ENCODE peak calls at places on chromosomes 2 and 18, in nine cellular contexts. L is hepatocyte; Q is astrocyte; T is caudate nucleus; V is activated CD8-positive, alpha-beta T cell treated with anti-CD3 and anti-CD28 coated beads, Interleukin-2, amount 10 ng/mL, durations not matched to agents 7 days and 5 days; Z is BE2C; A is amygdala; I is non-pigmented ciliary epithelial cell; R is MCF 10A. Y is an unnamed sample.

GRCh38 chr18:3248670-3249359 is 1.2 kb downstream of the MYL12A start:
- DNase-seq in L (peak; percentile 62), Q (peak; percentile 52), T (no peak), V (peak; percentile 65), Z (no peak), A (no peak), I (no peak), R (peak; percentile 74), Y (peak; percentile 59)

GRCh38 chr2:83594841-83595720 is 864.0 kb downstream of the SUCLG1 start:
- DNase-seq in L (no peak), Q (no peak), T (no peak), V (no peak), Z (no peak), A (no peak), I (no peak), R (no peak), Y (no peak)

GRCh38 chr2:190303642-190304041 is 16.0 kb downstream of the HIBCH start:
- DNase-seq in L (no peak), Q (peak; percentile 28), T (no peak), V (no peak), Z (no peak), A (no peak), I (no peak), R (no peak), Y (no peak)

GRCh38 chr2:8333177-8333831 is 348.6 kb upstream of the ID2 start:
- DNase-seq in L (no peak), Q (no peak), T (no peak), V (no peak), Z (no peak), A (no peak), I (no peak), R (no peak), Y (no peak)

GRCh38 chr18:31206787-31207381 is 44.2 kb upstream of the DSC1 start:
- DNase-seq in L (peak; percentile 82), Q (peak; percentile 73), T (no peak), V (no peak), Z (peak; percentile 7), A (no peak), I (no peak), R (peak; percentile 94), Y (peak; percentile 94)

GRCh38 chr2:121219866-121220265 is 65.1 kb downstream of the TFCP2L1 start:
- DNase-seq in L (no peak), Q (no peak), T (no peak), V (no peak), Z (no peak), A (no peak), I (no peak), R (no peak), Y (no peak)

GRCh38 chr2:49278141-49278540 is 123.8 kb upstream of the FSHR start:
- DNase-seq in L (no peak), Q (no peak), T (no peak), V (no peak), Z (no peak), A (no peak), I (no peak), R (no peak), Y (no peak)

GRCh38 chr2:157430266-157430665 is 13.6 kb downstream of the CYTIP start:
- DNase-seq in L (no peak), Q (no peak), T (no peak), V (no peak), Z (no peak), A (no peak), I (no peak), R (no peak), Y (no peak)

GRCh38 chr2:25380586-25381360 is 39.0 kb upstream of the DNMT3A start:
- DNase-seq in L (no peak), Q (no peak), T (no peak), V (no peak), Z (no peak), A (no peak), I (no peak), R (no peak), Y (no peak)

GRCh38 chr2:21270658-21271057 is 146.9 kb downstream of the TDRD15 start:
- DNase-seq in L (peak; percentile 12), Q (no peak), T (peak; percentile 62), V (no peak), Z (peak; percentile 26), A (peak; percentile 41), I (no peak), R (no peak), Y (no peak)

GRCh38 chr18:36772339-36772738 is 56.5 kb downstream of the TPGS2 start:
- DNase-seq in L (no peak), Q (peak; percentile 49), T (no peak), V (no peak), Z (no peak), A (no peak), I (no peak), R (no peak), Y (no peak)

GRCh38 chr2:207830778-207831549 is 61.3 kb upstream of the FZD5 start:
- DNase-seq in L (no peak), Q (no peak), T (no peak), V (no peak), Z (no peak), A (no peak), I (no peak), R (no peak), Y (no peak)

GRCh38 chr2:238974510-238975166 is 126.8 kb downstream of the TWIST2 start:
- DNase-seq in L (no peak), Q (peak; percentile 91), T (peak; percentile 52), V (no peak), Z (no peak), A (no peak), I (peak; percentile 30), R (peak; percentile 97), Y (peak; percentile 93)

GRCh38 chr2:149387411-149387810 is 57.0 kb downstream of the LYPD6 start:
- DNase-seq in L (no peak), Q (no peak), T (no peak), V (no peak), Z (no peak), A (no peak), I (no peak), R (no peak), Y (no peak)

GRCh38 chr2:27133195-27133875 is 1.1 kb downstream of the PREB start:
- DNase-seq in L (no peak), Q (no peak), T (no peak), V (peak; percentile 46), Z (no peak), A (no peak), I (no peak), R (no peak), Y (no peak)

GRCh38 chr2:172792711-172793110 is 57.1 kb downstream of the RAPGEF4 start:
- DNase-seq in L (no peak), Q (peak; percentile 71), T (no peak), V (no peak), Z (no peak), A (no peak), I (no peak), R (no peak), Y (no peak)

GRCh38 chr2:234426616-234427015 is 70.3 kb downstream of the ARL4C start:
- DNase-seq in L (no peak), Q (no peak), T (no peak), V (no peak), Z (no peak), A (no peak), I (no peak), R (no peak), Y (no peak)

GRCh38 chr2:239398536-239398935 is 2.3 kb downstream of the HDAC4 start:
- DNase-seq in L (no peak), Q (no peak), T (no peak), V (no peak), Z (peak; percentile 67), A (no peak), I (no peak), R (no peak), Y (no peak)